ENCODE peak calls at places on chromosomes 3 and 15, in four cellular contexts. D, H, P and O are unnamed samples.

GRCh38 chr3:184592411-184593200 is 31.0 kb downstream of the EPHB3 start:
- DNase-seq in D (no peak), H (no peak), P (peak), O (no peak)

GRCh38 chr3:52021869-52022268 is 26.2 kb upstream of the RPL29 start:
- DNase-seq in D (no peak), H (no peak), P (peak), O (no peak)

GRCh38 chr3:188947401-188947982 is 224.3 kb upstream of the TPRG1 start:
- DNase-seq in D (no peak), H (peak), P (peak), O (peak)

GRCh38 chr15:33742807-33743206 is 225.5 kb upstream of the CHRM5 start:
- DNase-seq in D (no peak), H (peak), P (no peak), O (no peak)

GRCh38 chr3:49013113-49013737 is 5.2 kb downstream of the DALRD3 start:
- DNase-seq in D (no peak), H (no peak), P (no peak), O (no peak)

GRCh38 chr15:66481107-66481856 is 16.3 kb downstream of the SNAPC5 start:
- DNase-seq in D (no peak), H (no peak), P (no peak), O (no peak)

GRCh38 chr3:170078620-170079281 is 41.0 kb downstream of the GPR160 start:
- DNase-seq in D (no peak), H (no peak), P (no peak), O (no peak)

GRCh38 chr3:145094355-145094941 is 1066.5 kb downstream of the PLOD2 start:
- DNase-seq in D (no peak), H (peak), P (no peak), O (peak)

GRCh38 chr3:171768281-171768925 is 41.9 kb downstream of the PLD1 start:
- DNase-seq in D (no peak), H (no peak), P (no peak), O (no peak)

GRCh38 chr15:74409225-74409624 is 24.5 kb downstream of the SEMA7A start:
- DNase-seq in D (no peak), H (no peak), P (no peak), O (no peak)

GRCh38 chr15:48929611-48930170 is 34.0 kb downstream of the SHC4 start:
- DNase-seq in D (no peak), H (no peak), P (no peak), O (no peak)

GRCh38 chr3:37053337-37053736 is 60.0 kb downstream of the MLH1 start:
- DNase-seq in D (no peak), H (no peak), P (no peak), O (no peak)

GRCh38 chr15:78456391-78456790 is 18.4 kb downstream of the IREB2 start:
- DNase-seq in D (no peak), H (no peak), P (no peak), O (no peak)

GRCh38 chr15:85584791-85585360 is 204.5 kb downstream of the AKAP13 start:
- DNase-seq in D (no peak), H (no peak), P (no peak), O (no peak)

GRCh38 chr3:147945968-147946519 is 536.9 kb downstream of the ZIC1 start:
- DNase-seq in D (no peak), H (peak), P (no peak), O (peak)

GRCh38 chr15:76150508-76150907 is 90.7 kb downstream of the TMEM266 start:
- DNase-seq in D (no peak), H (peak), P (no peak), O (no peak)

GRCh38 chr3:136075816-136076215 is 110.3 kb downstream of the PPP2R3A start:
- DNase-seq in D (no peak), H (no peak), P (no peak), O (no peak)